ENCODE peak calls at places on chromosomes 12 and 14, in five cellular contexts. One of them, this sample, is unnamed.

GRCh38 chr14:35390577-35391387 is 13.8 kb downstream of the NFKBIA start:
- DNase-seq in hypothalamus: no peak
- DNase-seq in neuronal stem cell: no peak
- DNase-seq in iris pigment epithelial cell: peak; percentile 65
- DNase-seq in heart left ventricle: no peak
- DNase-seq in this sample: no peak

GRCh38 chr12:14769837-14770494 is 33.3 kb downstream of the WBP11 start:
- DNase-seq in iris pigment epithelial cell: peak; percentile 70
- DNase-seq in neuronal stem cell: peak; percentile 68
- DNase-seq in heart left ventricle: peak; percentile 85
- DNase-seq in hypothalamus: peak; percentile 70
- DNase-seq in this sample: peak; percentile 65

GRCh38 chr12:56160160-56160763 is 2.1 kb downstream of the MYL6 start:
- DNase-seq in hypothalamus: no peak
- DNase-seq in heart left ventricle: no peak
- DNase-seq in iris pigment epithelial cell: peak; percentile 54
- DNase-seq in neuronal stem cell: no peak
- DNase-seq in this sample: no peak

GRCh38 chr12:105319691-105320209 is 10.7 kb upstream of the C12orf75 start:
- DNase-seq in heart left ventricle: no peak
- DNase-seq in iris pigment epithelial cell: no peak
- DNase-seq in hypothalamus: no peak
- DNase-seq in neuronal stem cell: no peak
- DNase-seq in this sample: no peak

GRCh38 chr12:52156757-52157565 is 34.9 kb downstream of the KRT80 start:
- DNase-seq in heart left ventricle: peak; percentile 75
- DNase-seq in hypothalamus: peak; percentile 58
- DNase-seq in neuronal stem cell: peak; percentile 75
- DNase-seq in iris pigment epithelial cell: peak; percentile 41
- DNase-seq in this sample: peak; percentile 16

GRCh38 chr14:59004012-59004411 is 184.5 kb upstream of the DAAM1 start:
- DNase-seq in iris pigment epithelial cell: no peak
- DNase-seq in heart left ventricle: no peak
- DNase-seq in neuronal stem cell: no peak
- DNase-seq in hypothalamus: no peak
- DNase-seq in this sample: no peak

GRCh38 chr12:40184493-40185302 is 40.1 kb upstream of the LRRK2 start:
- DNase-seq in iris pigment epithelial cell: no peak
- DNase-seq in heart left ventricle: no peak
- DNase-seq in hypothalamus: no peak
- DNase-seq in neuronal stem cell: no peak
- DNase-seq in this sample: no peak

GRCh38 chr12:126582231-126582630 is 1517.0 kb downstream of the AACS start:
- DNase-seq in iris pigment epithelial cell: peak; percentile 18
- DNase-seq in heart left ventricle: no peak
- DNase-seq in neuronal stem cell: no peak
- DNase-seq in hypothalamus: no peak
- DNase-seq in this sample: no peak

This sample was measured in amygdala.